ENCODE peak calls at places on chromosomes 1 and 21, in four cellular contexts. P, O, M and H are unnamed samples.

GRCh38 chr1:47388548-47389238 is 27.4 kb upstream of the FOXE3 start:
- DNase-seq in M (peak; percentile 73), O (peak; percentile 67), P (peak; percentile 80), H (peak; percentile 73)

GRCh38 chr1:93255222-93256079 is 74.9 kb downstream of the CCDC18 start:
- DNase-seq in P (no peak), M (no peak), O (peak; percentile 92), H (no peak)

GRCh38 chr21:21238882-21239400 is 240.7 kb downstream of the NCAM2 start:
- DNase-seq in M (no peak), P (no peak), O (peak; percentile 22), H (no peak)

GRCh38 chr21:32283001-32283400 is 4.2 kb upstream of the MIS18A start:
- DNase-seq in M (no peak), O (no peak), P (no peak), H (no peak)

GRCh38 chr1:156639601-156640101 is 2.3 kb upstream of the BCAN start:
- DNase-seq in M (no peak), P (no peak), O (no peak), H (no peak)

GRCh38 chr1:38839363-38839762 is 20.2 kb downstream of the RRAGC start:
- DNase-seq in O (no peak), P (no peak), M (no peak), H (no peak)

GRCh38 chr1:224759570-224760562 is 143.7 kb downstream of the CNIH3 start:
- DNase-seq in M (no peak), P (peak; percentile 46), O (no peak), H (no peak)

GRCh38 chr1:14778882-14779594 is 180.6 kb downstream of the KAZN start:
- DNase-seq in M (peak; percentile 55), P (peak; percentile 84), O (peak; percentile 15), H (peak; percentile 51)

GRCh38 chr1:165129568-165130164 is 226.8 kb downstream of the LMX1A start:
- DNase-seq in M (peak; percentile 68), O (peak; percentile 9), P (peak; percentile 93), H (peak; percentile 44)

GRCh38 chr1:64268653-64269557 is 65.5 kb downstream of the UBE2U start:
- DNase-seq in M (peak; percentile 77), O (peak; percentile 85), P (peak; percentile 88), H (peak; percentile 62)

DNA sequence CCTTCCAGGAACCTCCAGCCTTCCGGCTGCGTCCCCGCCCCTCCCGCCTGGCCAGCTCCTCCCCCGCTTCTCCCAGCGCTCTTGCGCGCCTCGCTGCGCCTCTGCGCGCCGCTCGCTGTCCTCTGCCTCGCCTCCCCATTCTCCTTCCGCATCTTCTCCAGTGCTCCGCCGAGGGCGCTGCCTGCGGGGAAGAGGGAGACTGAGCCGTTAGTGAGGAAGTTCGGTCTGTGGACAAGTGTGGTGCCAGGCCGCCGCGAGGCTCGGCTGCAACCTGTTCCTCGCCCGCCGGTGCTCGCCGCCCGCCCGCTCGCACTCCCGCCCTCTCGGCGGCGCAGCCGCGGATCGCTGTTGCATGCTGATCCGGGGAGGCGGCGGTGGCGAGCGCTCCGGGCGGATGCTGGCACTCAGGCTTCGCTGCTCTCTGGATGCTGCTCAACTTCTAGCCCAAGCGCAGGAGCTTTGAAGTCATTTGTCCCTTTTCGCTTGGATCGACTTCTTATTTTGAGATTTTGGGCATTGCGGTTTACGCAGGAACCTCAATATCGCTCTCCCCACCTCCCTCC is 715 bp upstream of the CACNA1E start:
- DNase-seq in P (peak; percentile 85), M (peak; percentile 60), O (peak; percentile 0), H (peak; percentile 80)
- TF ChIP-seq CTCF in P (peak; percentile 13), M (no peak), O (no peak), H (no peak)

GRCh38 chr1:204961765-204962419 is 81.1 kb upstream of the CNTN2 start:
- DNase-seq in M (no peak), P (no peak), O (no peak), H (no peak)
- TF ChIP-seq CTCF in M (no peak), P (peak; percentile 37), O (no peak), H (no peak)

GRCh38 chr21:17900281-17900989 is 81.3 kb upstream of the C21orf91 start:
- DNase-seq in O (no peak), M (peak; percentile 26), P (peak; percentile 26), H (no peak)
- TF ChIP-seq CTCF in O (no peak), M (no peak), P (peak; percentile 30), H (no peak)

GRCh38 chr1:232036161-232036942 is 409.8 kb downstream of the DISC1 start:
- DNase-seq in O (no peak), M (no peak), P (no peak), H (no peak)
- TF ChIP-seq CTCF in O (no peak), M (no peak), P (no peak), H (no peak)

GRCh38 chr1:5603353-5604104 is 388.7 kb downstream of the NPHP4 start:
- DNase-seq in O (no peak), M (no peak), P (no peak), H (no peak)
- TF ChIP-seq CTCF in O (no peak), M (peak; percentile 29), P (no peak), H (no peak)

DNA sequence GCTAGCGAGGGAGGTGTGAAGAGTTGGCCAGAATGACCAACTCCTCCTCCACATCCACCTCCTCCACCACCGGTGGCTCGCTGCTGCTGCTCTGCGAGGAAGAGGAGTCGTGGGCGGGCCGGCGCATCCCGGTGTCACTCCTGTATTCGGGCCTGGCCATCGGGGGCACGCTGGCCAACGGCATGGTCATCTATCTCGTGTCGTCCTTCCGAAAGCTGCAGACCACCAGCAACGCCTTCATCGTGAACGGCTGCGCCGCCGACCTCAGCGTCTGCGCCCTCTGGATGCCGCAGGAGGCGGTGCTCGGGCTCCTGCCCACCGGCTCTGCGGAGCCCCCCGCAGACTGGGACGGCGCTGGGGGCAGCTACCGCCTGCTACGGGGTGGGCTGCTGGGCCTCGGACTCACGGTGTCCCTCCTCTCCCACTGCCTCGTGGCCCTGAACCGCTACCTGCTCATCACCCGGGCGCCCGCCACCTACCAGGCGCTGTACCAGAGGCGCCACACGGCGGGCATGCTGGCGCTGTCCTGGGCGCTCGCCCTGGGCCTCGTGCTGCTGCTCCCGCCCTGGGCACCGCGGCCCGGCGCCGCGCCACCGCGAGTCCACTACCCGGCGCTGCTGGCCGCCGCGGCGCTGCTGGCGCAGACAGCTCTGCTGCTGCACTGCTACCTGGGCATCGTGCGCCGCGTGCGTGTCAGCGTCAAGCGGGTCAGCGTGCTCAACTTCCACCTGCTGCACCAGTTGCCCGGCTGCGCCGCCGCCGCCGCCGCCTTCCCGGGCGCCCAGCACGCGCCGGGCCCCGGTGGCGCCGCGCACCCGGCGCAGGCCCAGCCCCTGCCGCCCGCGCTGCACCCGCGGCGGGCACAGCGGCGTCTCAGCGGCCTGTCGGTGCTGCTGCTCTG is 1.2 kb downstream of the GPR88 start:
- DNase-seq in O (peak; percentile 3), M (peak; percentile 47), P (peak; percentile 80), H (peak; percentile 30)
- TF ChIP-seq CTCF in O (no peak), M (peak; percentile 56), P (peak; percentile 45), H (no peak)

GRCh38 chr1:152878042-152878441 is at the start of gene SMCP:
- DNase-seq in M (peak; percentile 58), P (no peak), O (no peak), H (no peak)
- TF ChIP-seq CTCF in M (peak; percentile 41), P (no peak), O (no peak), H (peak; percentile 4)

GRCh38 chr1:166785987-166786386 is 53.3 kb upstream of the POGK start:
- DNase-seq in M (no peak), O (no peak), P (no peak), H (no peak)
- TF ChIP-seq CTCF in M (no peak), O (no peak), P (peak; percentile 12), H (no peak)

GRCh38 chr1:184311580-184311979 is 75.2 kb upstream of the C1orf21 start:
- DNase-seq in O (no peak), P (no peak), M (no peak), H (no peak)

GRCh38 chr1:184315254-184315653 is 71.6 kb upstream of the C1orf21 start:
- DNase-seq in P (no peak), O (peak; percentile 29), M (no peak), H (no peak)

DNA sequence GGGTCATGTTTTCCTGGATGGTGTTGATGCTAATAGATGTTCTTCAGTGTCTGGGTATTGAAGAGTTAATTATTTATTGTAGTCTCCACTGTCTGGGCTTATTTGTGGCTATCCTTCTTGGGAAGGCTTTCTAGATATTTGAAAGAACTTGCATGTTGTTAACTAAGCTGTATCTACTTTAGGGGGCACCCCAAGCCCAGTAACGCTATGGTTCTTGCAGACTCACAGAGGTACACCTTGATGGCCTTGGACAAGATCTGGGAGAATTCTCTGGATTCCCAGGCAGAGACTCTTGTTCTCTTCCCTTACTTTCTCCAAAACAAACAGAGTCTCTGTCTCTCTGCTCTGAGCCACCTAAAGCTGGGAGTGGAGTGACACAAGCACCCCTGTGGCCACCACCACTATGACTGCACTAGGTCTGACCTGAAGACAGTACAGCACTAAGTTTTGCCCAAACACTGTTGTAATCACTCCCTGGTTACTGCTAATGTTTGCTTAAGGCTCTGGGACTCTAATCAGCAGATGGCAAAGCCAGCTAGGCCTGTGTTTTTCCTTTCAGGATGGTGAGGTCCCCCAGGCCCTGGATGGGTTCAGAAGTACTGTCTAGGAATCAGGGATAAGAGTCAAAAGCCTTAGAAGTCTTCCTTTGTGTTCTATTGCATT is 76.5 kb upstream of the C1orf21 start:
- DNase-seq in M (peak; percentile 11), P (no peak), O (no peak), H (no peak)
- TF ChIP-seq CTCF in M (no peak), P (no peak), O (no peak), H (no peak)